ENCODE peak calls at places on chromosomes 6 and 20, in seven cellular contexts. Z, S, L, N, I, T and J are unnamed samples.

GRCh38 chr6:111844921-111845320 is 28.3 kb downstream of the FYN start:
- DNase-seq in Z (no peak), S (no peak), L (peak; percentile 32), N (no peak), I (no peak), T (peak; percentile 56), J (no peak)

GRCh38 chr20:20229595-20229994 is 138.3 kb upstream of the INSM1 start:
- DNase-seq in Z (no peak), S (no peak), L (no peak), N (no peak), I (no peak), T (no peak), J (no peak)

GRCh38 chr6:165222315-165223025 is 86.9 kb downstream of the C6orf118 start:
- DNase-seq in Z (no peak), S (no peak), L (no peak), N (no peak), I (no peak), T (no peak), J (no peak)

GRCh38 chr6:114520976-114521375 is 178.2 kb upstream of the HS3ST5 start:
- DNase-seq in Z (no peak), S (no peak), L (no peak), N (no peak), I (no peak), T (no peak), J (no peak)

GRCh38 chr6:88477411-88477810 is 311.3 kb upstream of the CNR1 start:
- DNase-seq in Z (no peak), S (no peak), L (no peak), N (no peak), I (no peak), T (no peak), J (no peak)

GRCh38 chr20:8133816-8134451 is 1.9 kb downstream of the PLCB1 start:
- DNase-seq in Z (no peak), S (no peak), L (no peak), N (no peak), I (no peak), T (no peak), J (no peak)

GRCh38 chr6:40042232-40042631 is 108.0 kb upstream of the MOCS1 start:
- DNase-seq in Z (no peak), S (no peak), L (no peak), N (no peak), I (no peak), T (no peak), J (no peak)

GRCh38 chr20:35617397-35618031 is 1.9 kb downstream of the SPAG4 start:
- DNase-seq in Z (peak; percentile 28), S (peak; percentile 85), L (peak; percentile 77), N (peak; percentile 56), I (no peak), T (peak; percentile 80), J (peak; percentile 22)

GRCh38 chr20:25272223-25273000 is 24.5 kb downstream of the PYGB start:
- DNase-seq in Z (no peak), S (no peak), L (no peak), N (no peak), I (no peak), T (no peak), J (no peak)

GRCh38 chr6:139577991-139578604 is 203.7 kb upstream of the CITED2 start:
- DNase-seq in Z (no peak), S (no peak), L (no peak), N (no peak), I (no peak), T (no peak), J (no peak)

GRCh38 chr6:111818539-111819226 is 54.6 kb downstream of the FYN start:
- DNase-seq in Z (no peak), S (no peak), L (no peak), N (no peak), I (no peak), T (no peak), J (peak; percentile 60)

GRCh38 chr6:3888153-3888957 is 39.2 kb downstream of the FAM50B start:
- DNase-seq in Z (no peak), S (no peak), L (no peak), N (no peak), I (no peak), T (no peak), J (no peak)

GRCh38 chr6:43199912-43200311 is 17.9 kb downstream of the CUL9 start:
- DNase-seq in Z (no peak), S (peak; percentile 39), L (no peak), N (no peak), I (no peak), T (no peak), J (no peak)

GRCh38 chr20:63957690-63958441 is 1.6 kb upstream of the UCKL1 start:
- DNase-seq in Z (no peak), S (no peak), L (no peak), N (no peak), I (no peak), T (peak; percentile 98), J (no peak)

GRCh38 chr6:39426057-39426592 is 103.6 kb upstream of the KCNK16 start:
- DNase-seq in Z (no peak), S (no peak), L (no peak), N (peak; percentile 48), I (no peak), T (no peak), J (no peak)

GRCh38 chr6:157822221-157823000 is 635 bp upstream of the SNX9 start:
- DNase-seq in Z (no peak), S (peak; percentile 79), L (no peak), N (no peak), I (no peak), T (peak; percentile 42), J (peak; percentile 39)

GRCh38 chr20:4154958-4155411 is 139.6 kb upstream of the RNF24 start:
- DNase-seq in Z (no peak), S (peak; percentile 63), L (no peak), N (no peak), I (no peak), T (no peak), J (no peak)

GRCh38 chr6:170164271-170164900 is 126.5 kb downstream of the DLL1 start:
- DNase-seq in Z (no peak), S (peak; percentile 73), L (no peak), N (no peak), I (no peak), T (no peak), J (no peak)

GRCh38 chr6:69416739-69417138 is 380.1 kb downstream of the LMBRD1 start:
- DNase-seq in Z (no peak), S (no peak), L (no peak), N (no peak), I (no peak), T (no peak), J (no peak)

GRCh38 chr20:62239278-62239879 is 1.1 kb downstream of the OSBPL2 start:
- DNase-seq in Z (no peak), S (no peak), L (no peak), N (no peak), I (no peak), T (no peak), J (no peak)

GRCh38 chr6:31086788-31087440 is 25.5 kb downstream of the C6orf15 start:
- DNase-seq in Z (no peak), S (no peak), L (no peak), N (no peak), I (no peak), T (no peak), J (no peak)

GRCh38 chr6:101490857-101491256 is 97.3 kb downstream of the GRIK2 start:
- DNase-seq in Z (no peak), S (no peak), L (no peak), N (no peak), I (no peak), T (no peak), J (no peak)

GRCh38 chr6:149890629-149891045 is 7.3 kb downstream of the RAET1E start:
- DNase-seq in Z (no peak), S (no peak), L (no peak), N (no peak), I (no peak), T (no peak), J (no peak)

GRCh38 chr20:40339661-40340449 is 349.2 kb downstream of the MAFB start:
- DNase-seq in Z (no peak), S (no peak), L (no peak), N (peak; percentile 49), I (no peak), T (no peak), J (no peak)

GRCh38 chr6:11969092-11969491 is 43.0 kb upstream of the HIVEP1 start:
- DNase-seq in Z (no peak), S (no peak), L (no peak), N (no peak), I (no peak), T (no peak), J (no peak)

GRCh38 chr20:62761058-62761758 is 35.1 kb upstream of the MRGBP start:
- DNase-seq in Z (no peak), S (no peak), L (no peak), N (no peak), I (no peak), T (no peak), J (no peak)

GRCh38 chr6:81763968-81764367 is 11.5 kb upstream of the TENT5A start:
- DNase-seq in Z (no peak), S (no peak), L (no peak), N (no peak), I (no peak), T (no peak), J (no peak)

GRCh38 chr20:57047281-57048026 is 219.0 kb downstream of the BMP7 start:
- DNase-seq in Z (no peak), S (no peak), L (no peak), N (peak; percentile 64), I (no peak), T (no peak), J (no peak)

GRCh38 chr6:2738373-2738979 is 12.2 kb downstream of the MYLK4 start:
- DNase-seq in Z (peak; percentile 21), S (no peak), L (peak; percentile 46), N (peak; percentile 54), I (peak; percentile 43), T (peak; percentile 60), J (peak; percentile 41)

GRCh38 chr6:16243055-16243454 is 4.7 kb downstream of the GMPR start:
- DNase-seq in Z (no peak), S (no peak), L (no peak), N (no peak), I (no peak), T (no peak), J (no peak)

GRCh38 chr20:44027686-44028340 is 113.2 kb downstream of the TOX2 start:
- DNase-seq in Z (no peak), S (no peak), L (no peak), N (no peak), I (no peak), T (no peak), J (no peak)

GRCh38 chr6:43773981-43774775 is 4.2 kb downstream of the VEGFA start:
- DNase-seq in Z (no peak), S (peak; percentile 48), L (no peak), N (no peak), I (no peak), T (no peak), J (no peak)

GRCh38 chr6:87700729-87701675 is 1.0 kb downstream of the AKIRIN2 start:
- DNase-seq in Z (no peak), S (peak; percentile 79), L (peak; percentile 35), N (no peak), I (peak; percentile 12), T (no peak), J (peak; percentile 22)

GRCh38 chr6:35719407-35719829 is 17.4 kb upstream of the ARMC12 start:
- DNase-seq in Z (no peak), S (peak; percentile 53), L (no peak), N (no peak), I (no peak), T (no peak), J (no peak)

GRCh38 chr6:37019065-37019450 is 13.6 kb downstream of the FGD2 start:
- DNase-seq in Z (no peak), S (no peak), L (no peak), N (no peak), I (no peak), T (no peak), J (no peak)

GRCh38 chr6:131054392-131055250 is 8.4 kb downstream of the EPB41L2 start:
- DNase-seq in Z (no peak), S (no peak), L (no peak), N (no peak), I (no peak), T (no peak), J (no peak)

GRCh38 chr6:137093183-137094069 is 48.7 kb upstream of the IL20RA start:
- DNase-seq in Z (no peak), S (no peak), L (no peak), N (no peak), I (no peak), T (no peak), J (no peak)